ENCODE peak calls at places on chromosomes 2 and 18, in seven cellular contexts. D is activated naive CD4-positive, alpha-beta T cell; C is kidney glomerular epithelial cell; J is AG09309; N is IMR-90; W is AG04450; V is left colon. K is an unnamed sample.
A peak's percentile ranks its signal among the peaks of the same experiment; 100 is the strongest.

GRCh38 chr2:129318581-129319421 is 660.7 kb upstream of the RAB6C start:
- DNase-seq in D (no peak), C (no peak), J (no peak), N (no peak), W (no peak), V (no peak), K (no peak)

GRCh38 chr2:72325592-72326422 is 178.1 kb upstream of the CYP26B1 start:
- DNase-seq in D (no peak), C (peak; percentile 6), J (no peak), N (peak; percentile 1), W (no peak), V (peak; percentile 59), K (no peak)

GRCh38 chr18:46727177-46727576 is 29.7 kb downstream of the ST8SIA5 start:
- DNase-seq in D (no peak), C (no peak), J (no peak), N (no peak), W (no peak), V (no peak), K (no peak)

GRCh38 chr2:15832849-15833680 is 107.3 kb upstream of the MYCN start:
- DNase-seq in D (no peak), C (no peak), J (no peak), N (no peak), W (no peak), V (no peak), K (no peak)

GRCh38 chr2:102439065-102439695 is 16.2 kb downstream of the IL18RAP start:
- DNase-seq in D (no peak), C (peak; percentile 88), J (no peak), N (peak; percentile 74), W (peak; percentile 52), V (no peak), K (peak; percentile 60)

GRCh38 chr18:54296017-54296416 is 26.7 kb downstream of the POLI start:
- DNase-seq in D (no peak), C (no peak), J (no peak), N (peak; percentile 32), W (no peak), V (no peak), K (no peak)

GRCh38 chr2:134677866-134678774 is 40.7 kb downstream of the TMEM163 start:
- DNase-seq in D (no peak), C (peak; percentile 17), J (no peak), N (no peak), W (no peak), V (no peak), K (no peak)

GRCh38 chr2:200479617-200480292 is 30.1 kb downstream of the KCTD18 start:
- DNase-seq in D (no peak), C (no peak), J (peak; percentile 50), N (peak; percentile 87), W (peak; percentile 54), V (no peak), K (peak; percentile 43)

GRCh38 chr2:16747706-16748105 is 82.1 kb upstream of the CYRIA start:
- DNase-seq in D (no peak), C (no peak), J (no peak), N (no peak), W (no peak), V (no peak), K (no peak)

GRCh38 chr2:238897122-238897880 is 49.4 kb downstream of the TWIST2 start:
- DNase-seq in D (no peak), C (no peak), J (no peak), N (no peak), W (no peak), V (no peak), K (no peak)

K was measured in skeletal muscle cell.